ENCODE peak calls at places on chromosomes 6 and 20, in five cellular contexts. G is A549, N is thoracic aorta, A is upper lobe of left lung, S is HFF-Myc. J is an unnamed sample.

GRCh38 chr6:53703047-53703446 is 37.5 kb upstream of the KLHL31 start:
- DNase-seq in A (no peak), N (no peak), S (no peak), G (no peak), J (no peak)

GRCh38 chr6:33702345-33702977 is 9.0 kb downstream of the UQCC2 start:
- DNase-seq in G (peak; percentile 57), N (no peak), S (no peak), A (no peak), J (no peak)

GRCh38 chr6:148388477-148388876 is 45.8 kb downstream of the SASH1 start:
- DNase-seq in G (no peak), S (no peak), N (no peak), A (no peak), J (no peak)

GRCh38 chr6:78910611-78911134 is 43.3 kb downstream of the IRAK1BP1 start:
- DNase-seq in A (peak; percentile 26), N (no peak), G (no peak), S (no peak), J (no peak)

GRCh38 chr20:40488401-40488800 is 200.6 kb downstream of the MAFB start:
- DNase-seq in N (no peak), S (no peak), A (no peak), G (no peak), J (no peak)

GRCh38 chr6:116004841-116005507 is 55.7 kb downstream of the FRK start:
- DNase-seq in A (no peak), N (no peak), S (no peak), G (no peak), J (no peak)

GRCh38 chr6:31899882-31900722 is 1.8 kb downstream of the ZBTB12 start:
- DNase-seq in G (no peak), N (no peak), S (no peak), A (no peak), J (no peak)

GRCh38 chr6:16153451-16153850 is 24.6 kb downstream of the MYLIP start:
- DNase-seq in A (no peak), G (no peak), S (no peak), N (no peak), J (no peak)

GRCh38 chr6:23013776-23014175 is 444.4 kb downstream of the HDGFL1 start:
- DNase-seq in S (no peak), G (no peak), A (no peak), N (no peak), J (peak; percentile 32)

GRCh38 chr6:85193339-85193738 is 256.5 kb upstream of the NT5E start:
- DNase-seq in S (no peak), N (no peak), G (no peak), A (no peak), J (no peak)

GRCh38 chr6:14689639-14690038 is 556.2 kb upstream of the JARID2 start:
- DNase-seq in G (no peak), S (no peak), N (no peak), A (no peak), J (no peak)

GRCh38 chr20:43839793-43840199 is 74.9 kb upstream of the TOX2 start:
- DNase-seq in A (no peak), S (no peak), G (no peak), N (no peak), J (no peak)

GRCh38 chr6:30169658-30170614 is 6.6 kb downstream of the TRIM15 start:
- DNase-seq in A (no peak), S (peak; percentile 32), G (peak; percentile 45), N (no peak), J (no peak)

GRCh38 chr6:121668259-121668658 is 232.8 kb downstream of the GJA1 start:
- DNase-seq in N (no peak), A (no peak), G (no peak), S (no peak), J (no peak)

GRCh38 chr20:36303831-36304230 is 2.3 kb upstream of the DLGAP4 start:
- DNase-seq in S (no peak), A (no peak), G (no peak), N (no peak), J (no peak)

GRCh38 chr6:14149053-14149746 is 31.6 kb downstream of the CD83 start:
- DNase-seq in A (no peak), G (no peak), S (no peak), N (no peak), J (no peak)

GRCh38 chr6:167130712-167131684 is 8.1 kb downstream of the CCR6 start:
- DNase-seq in N (no peak), A (no peak), S (no peak), G (no peak), J (no peak)

GRCh38 chr6:153334121-153334520 is 203.0 kb upstream of the RGS17 start:
- DNase-seq in N (no peak), G (no peak), A (no peak), S (no peak), J (no peak)

GRCh38 chr20:49288784-49289696 is 11.2 kb upstream of the ZNFX1 start:
- DNase-seq in N (no peak), A (peak; percentile 31), G (no peak), S (no peak), J (no peak)

GRCh38 chr6:3438190-3439167 is 18.4 kb downstream of the SLC22A23 start:
- DNase-seq in N (no peak), A (no peak), G (peak; percentile 76), S (no peak), J (no peak)

GRCh38 chr6:29702519-29703103 is 20.6 kb upstream of the HLA-F start:
- DNase-seq in G (peak; percentile 41), N (no peak), S (no peak), A (peak; percentile 55), J (no peak)

GRCh38 chr6:35691027-35691824 is 2.5 kb upstream of the FKBP5 start:
- DNase-seq in A (peak; percentile 95), N (peak; percentile 68), G (no peak), S (no peak), J (no peak)

GRCh38 chr6:86937219-86938079 is at the start of gene HTR1E:
- DNase-seq in N (no peak), G (peak; percentile 28), A (peak; percentile 25), S (no peak), J (no peak)
- TF ChIP-seq CTCF in N (peak; percentile 37), G (peak; percentile 51), A (peak; percentile 15), S (peak; percentile 53), J (peak; percentile 81)

GRCh38 chr6:39189915-39190544 is 39.2 kb downstream of the KCNK5 start:
- DNase-seq in G (peak; percentile 49), S (no peak), A (peak; percentile 85), N (no peak), J (no peak)
- TF ChIP-seq CTCF in G (no peak), S (peak; percentile 44), A (peak; percentile 39), N (no peak), J (peak; percentile 73)

GRCh38 chr20:62494980-62495797 is 19.4 kb upstream of the GATA5 start:
- DNase-seq in G (no peak), A (no peak), N (no peak), S (no peak), J (no peak)
- TF ChIP-seq CTCF in G (no peak), A (no peak), N (no peak), S (no peak), J (no peak)

DNA sequence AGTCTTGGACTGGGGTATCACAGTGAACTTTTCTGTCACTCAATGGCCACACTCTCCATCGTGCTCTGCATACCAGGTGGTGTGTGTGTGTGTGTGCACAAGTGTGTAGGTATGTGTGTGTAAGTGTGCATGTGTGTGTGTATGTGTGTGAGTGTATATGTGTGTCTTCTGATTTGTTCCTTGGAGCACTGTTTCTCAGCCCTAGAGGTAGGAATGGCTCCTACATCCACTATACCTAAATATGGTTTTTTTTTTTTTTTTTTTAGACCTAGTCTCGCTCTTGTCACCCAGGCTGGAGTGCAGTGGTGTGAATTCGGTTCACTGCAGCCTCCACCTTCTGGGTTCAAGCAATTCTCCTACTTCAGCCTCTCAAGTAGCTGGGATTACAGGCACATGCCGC is 236.6 kb downstream of the PHF3 start:
- DNase-seq in S (no peak), G (peak; percentile 4), N (no peak), A (no peak), J (no peak)
- TF ChIP-seq CTCF in S (no peak), G (no peak), N (no peak), A (no peak), J (no peak)

GRCh38 chr6:125293587-125293986 is 8.2 kb downstream of the HDDC2 start:
- DNase-seq in S (no peak), G (no peak), N (no peak), A (no peak), J (no peak)
- TF ChIP-seq CTCF in S (no peak), G (no peak), N (no peak), A (no peak), J (no peak)

J was measured in retinal pigment epithelial cell.